ENCODE peak calls at places on chromosomes 16 and 17, in four cellular contexts. A is HepG2, X is H1, M is NT2/D1. K is an unnamed sample.

GRCh38 chr16:89033796-89034572 is 57.0 kb upstream of the CBFA2T3 start:
- DNase-seq in A (no peak), X (no peak), M (no peak), K (no peak)

GRCh38 chr16:3087836-3088235 is 11.3 kb downstream of the ZSCAN10 start:
- DNase-seq in A (no peak), X (no peak), M (no peak), K (no peak)

GRCh38 chr17:51961689-51962088 is 196.8 kb downstream of the CA10 start:
- DNase-seq in A (no peak), X (no peak), M (no peak), K (no peak)

GRCh38 chr17:52106070-52106469 is 52.4 kb downstream of the CA10 start:
- DNase-seq in A (no peak), X (no peak), M (no peak), K (no peak)

GRCh38 chr17:48597775-48598631 is 4.4 kb upstream of the HOXB5 start:
- DNase-seq in A (no peak), X (no peak), M (no peak), K (peak)

GRCh38 chr17:42111901-42112551 is 488 bp downstream of the DHX58 start:
- DNase-seq in A (no peak), X (no peak), M (no peak), K (no peak)

GRCh38 chr17:1635675-1636465 is 7.2 kb upstream of the SLC43A2 start:
- DNase-seq in A (no peak), X (no peak), M (no peak), K (no peak)

GRCh38 chr17:57601328-57601727 is 143.8 kb downstream of the CCDC182 start:
- DNase-seq in A (no peak), X (no peak), M (no peak), K (no peak)

GRCh38 chr17:4004517-4005295 is 40.5 kb upstream of the ATP2A3 start:
- DNase-seq in A (peak), X (no peak), M (peak), K (peak)

GRCh38 chr16:66470556-66470955 is 43.5 kb downstream of the BEAN1 start:
- DNase-seq in A (no peak), X (no peak), M (no peak), K (no peak)

GRCh38 chr16:66516808-66517585 is 32.9 kb downstream of the TK2 start:
- DNase-seq in A (peak), X (peak), M (no peak), K (no peak)

GRCh38 chr17:80835816-80836657 is 155.6 kb upstream of the CHMP6 start:
- DNase-seq in A (no peak), X (no peak), M (no peak), K (no peak)

GRCh38 chr17:62892870-62893338 is 73.1 kb upstream of the TANC2 start:
- DNase-seq in A (peak), X (no peak), M (no peak), K (no peak)

GRCh38 chr16:85935957-85936760 is 37.2 kb downstream of the IRF8 start:
- DNase-seq in A (no peak), X (no peak), M (no peak), K (no peak)

GRCh38 chr17:50114849-50115357 is 15.1 kb downstream of the SAMD14 start:
- DNase-seq in A (peak), X (no peak), M (no peak), K (peak)

GRCh38 chr17:8492121-8492520 is 56.4 kb downstream of the NDEL1 start:
- DNase-seq in A (no peak), X (no peak), M (no peak), K (no peak)

GRCh38 chr16:19410435-19411153 is 7.1 kb upstream of the TMC5 start:
- DNase-seq in A (no peak), X (peak), M (peak), K (peak)

GRCh38 chr17:65438708-65439294 is 122.6 kb downstream of the AXIN2 start:
- DNase-seq in A (peak), X (no peak), M (no peak), K (no peak)

GRCh38 chr16:84517366-84517765 is 12.9 kb upstream of the MEAK7 start:
- DNase-seq in A (no peak), X (no peak), M (no peak), K (no peak)

GRCh38 chr17:1627987-1628855 is at the start of gene SLC43A2:
- DNase-seq in A (peak), X (no peak), M (peak), K (peak)

GRCh38 chr17:8104911-8105310 is 13.4 kb downstream of the ALOXE3 start:
- DNase-seq in A (no peak), X (no peak), M (no peak), K (no peak)

GRCh38 chr16:13873835-13874438 is 46.0 kb upstream of the ERCC4 start:
- DNase-seq in A (peak), X (no peak), M (peak), K (peak)

GRCh38 chr17:28471127-28471453 is 2.4 kb upstream of the SLC13A2 start:
- DNase-seq in A (no peak), X (no peak), M (no peak), K (no peak)

GRCh38 chr17:80254396-80255241 is 6.0 kb upstream of the RNF213 start:
- DNase-seq in A (peak), X (no peak), M (no peak), K (no peak)

GRCh38 chr17:77618173-77618572 is 340.3 kb upstream of the TNRC6C start:
- DNase-seq in A (no peak), X (no peak), M (no peak), K (no peak)

GRCh38 chr17:55402374-55402773 is 19.3 kb downstream of the MMD start:
- DNase-seq in A (no peak), X (no peak), M (no peak), K (no peak)

GRCh38 chr16:51408357-51408756 is 257.3 kb upstream of the SALL1 start:
- DNase-seq in A (peak), X (no peak), M (no peak), K (no peak)

GRCh38 chr17:47012457-47012856 is 33.4 kb upstream of the RPRML start:
- DNase-seq in A (no peak), X (no peak), M (no peak), K (no peak)

GRCh38 chr17:54172096-54172495 is 349.4 kb downstream of the KIF2B start:
- DNase-seq in A (no peak), X (no peak), M (no peak), K (no peak)

GRCh38 chr16:75433732-75434413 is 570 bp upstream of the CFDP1 start:
- DNase-seq in A (peak), X (peak), M (peak), K (peak)

GRCh38 chr16:23510154-23510914 is at the start of gene GGA2:
- DNase-seq in A (peak), X (no peak), M (peak), K (peak)

GRCh38 chr16:29962344-29962994 is 590 bp downstream of the TMEM219 start:
- DNase-seq in A (peak), X (no peak), M (no peak), K (no peak)

GRCh38 chr16:85554114-85554790 is 58.9 kb upstream of the GSE1 start:
- DNase-seq in A (peak), X (no peak), M (no peak), K (peak)

GRCh38 chr16:86854895-86855294 is 276.5 kb downstream of the FOXL1 start:
- DNase-seq in A (no peak), X (no peak), M (no peak), K (no peak)

GRCh38 chr16:81366316-81366932 is 51.7 kb downstream of the GAN start:
- DNase-seq in A (peak), X (no peak), M (peak), K (peak)
- TF ChIP-seq SUZ12 in A (no peak), X (no peak), M (no peak), K (no peak)

GRCh38 chr17:79163071-79163470 is 88.4 kb downstream of the ENGASE start:
- DNase-seq in A (no peak), X (no peak), M (no peak), K (no peak)
- TF ChIP-seq SUZ12 in A (no peak), X (no peak), M (no peak), K (no peak)

GRCh38 chr16:74078877-74079586 is 217.6 kb upstream of the PSMD7 start:
- DNase-seq in A (no peak), X (no peak), M (no peak), K (no peak)

GRCh38 chr16:74075393-74075792 is 221.2 kb upstream of the PSMD7 start:
- DNase-seq in A (no peak), X (no peak), M (no peak), K (no peak)

GRCh38 chr16:74076568-74076967 is 220.0 kb upstream of the PSMD7 start:
- DNase-seq in A (no peak), X (no peak), M (no peak), K (no peak)

GRCh38 chr16:74071996-74072559 is 224.5 kb upstream of the PSMD7 start:
- DNase-seq in A (no peak), X (no peak), M (no peak), K (no peak)

GRCh38 chr16:74073471-74073870 is 223.1 kb upstream of the PSMD7 start:
- DNase-seq in A (no peak), X (no peak), M (no peak), K (no peak)
- TF ChIP-seq SUZ12 in A (no peak), X (no peak), M (no peak), K (no peak)

DNA sequence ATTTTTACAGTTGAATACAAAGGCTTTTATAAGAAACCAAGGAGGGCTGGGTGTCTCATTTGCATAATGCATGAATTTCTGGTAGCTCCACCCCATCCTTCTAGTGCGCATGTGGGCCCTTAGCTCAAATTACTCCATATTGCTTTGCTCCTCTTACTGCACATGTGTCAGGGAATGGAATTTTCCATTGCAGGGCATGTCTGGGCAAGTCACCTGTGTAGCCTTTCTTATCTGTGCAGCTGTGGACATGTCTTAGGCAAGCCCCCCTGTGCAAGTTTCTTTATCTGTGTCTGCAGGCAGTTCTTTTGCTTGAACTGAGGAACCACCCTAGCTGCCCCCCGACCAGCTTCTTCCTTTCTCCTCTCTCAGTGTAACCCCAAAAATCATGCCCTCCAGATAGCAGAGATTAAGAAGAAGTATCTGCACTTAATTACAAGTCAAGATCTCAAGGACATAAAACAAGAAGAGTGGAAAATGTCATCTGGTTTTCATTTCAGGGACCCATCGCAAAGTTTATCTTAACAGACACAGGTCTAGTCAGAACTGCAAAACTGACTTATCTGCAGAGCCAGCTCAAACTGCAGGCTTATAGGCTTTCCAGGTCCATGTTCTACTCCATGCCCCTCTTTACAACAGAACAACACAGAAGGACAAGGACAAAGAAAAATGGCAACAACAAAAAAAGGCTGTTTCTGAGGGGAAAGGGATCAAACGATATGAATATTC is 137.9 kb upstream of the HS3ST4 start:
- DNase-seq in A (no peak), X (no peak), M (no peak), K (no peak)
- TF ChIP-seq SUZ12 in A (no peak), X (no peak), M (no peak), K (no peak)

GRCh38 chr16:57412584-57412983 is 8.0 kb downstream of the CCL17 start:
- DNase-seq in A (no peak), X (no peak), M (no peak), K (no peak)
- TF ChIP-seq SUZ12 in A (no peak), X (no peak), M (no peak), K (no peak)

GRCh38 chr17:19244796-19245195 is 7.6 kb downstream of the EPN2 start:
- DNase-seq in A (no peak), X (no peak), M (no peak), K (no peak)
- TF ChIP-seq SUZ12 in A (no peak), X (no peak), M (no peak), K (no peak)

GRCh38 chr16:22235839-22236745 is 30.0 kb downstream of the EEF2K start:
- DNase-seq in A (no peak), X (no peak), M (no peak), K (no peak)
- TF ChIP-seq SUZ12 in A (no peak), X (no peak), M (no peak), K (no peak)

GRCh38 chr16:15464401-15465186 is 30.2 kb downstream of the BMERB1 start:
- DNase-seq in A (no peak), X (no peak), M (no peak), K (no peak)

GRCh38 chr16:15457958-15458357 is 23.6 kb downstream of the BMERB1 start:
- DNase-seq in A (no peak), X (no peak), M (no peak), K (no peak)

GRCh38 chr16:15461376-15461775 is 27.0 kb downstream of the BMERB1 start:
- DNase-seq in A (no peak), X (no peak), M (no peak), K (no peak)

GRCh38 chr16:15457390-15457789 is 23.0 kb downstream of the BMERB1 start:
- DNase-seq in A (no peak), X (no peak), M (no peak), K (no peak)

DNA sequence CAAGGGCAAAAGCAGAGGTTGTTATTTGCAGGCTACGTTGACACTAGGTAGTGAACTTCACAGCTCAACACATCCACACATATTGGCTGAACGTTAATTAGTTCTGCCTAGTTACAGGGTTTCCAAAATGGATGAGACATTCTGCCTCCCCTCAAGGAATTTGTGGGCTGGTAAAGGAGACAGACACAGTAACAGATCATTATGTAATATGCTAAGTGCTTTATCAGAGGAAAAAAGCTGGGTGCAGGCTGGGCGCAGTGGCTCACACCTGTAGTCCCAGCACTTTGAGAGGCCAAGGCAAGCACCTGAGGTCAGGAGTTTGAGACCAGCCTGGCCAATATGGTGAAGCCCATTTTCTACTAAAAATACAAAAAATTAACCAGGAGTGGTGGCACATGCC is 26.2 kb downstream of the BMERB1 start:
- DNase-seq in A (no peak), X (no peak), M (no peak), K (no peak)
- TF ChIP-seq SUZ12 in A (no peak), X (no peak), M (no peak), K (no peak)

DNA sequence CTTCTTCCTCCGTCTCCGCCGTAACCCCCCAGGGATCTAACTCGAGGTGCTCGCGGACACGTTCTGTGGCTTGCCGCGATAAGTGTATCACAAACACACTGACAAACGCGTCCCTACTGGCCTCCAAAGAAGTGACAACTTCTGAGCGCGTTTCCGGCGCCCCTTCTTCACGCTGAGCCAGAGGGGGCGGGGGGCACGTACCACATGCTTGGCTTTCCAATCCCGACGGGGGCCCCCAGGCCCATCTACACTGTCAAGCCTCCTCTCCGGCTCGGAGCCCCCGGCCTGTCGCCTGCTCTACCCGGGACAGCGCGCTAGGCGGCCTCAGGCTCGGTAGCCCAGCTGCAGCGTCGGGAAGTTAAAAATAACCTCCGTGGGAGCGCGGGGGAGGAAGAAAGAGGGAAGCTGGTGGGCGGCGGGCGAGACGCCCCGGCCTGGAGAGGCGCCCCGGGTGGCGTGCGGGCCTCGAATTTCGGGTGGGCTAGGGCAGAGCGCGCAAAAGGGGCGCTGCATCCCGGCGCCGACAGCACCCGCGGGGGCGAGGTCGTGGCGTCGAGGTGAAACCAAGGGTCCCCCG is 676 bp upstream of the SPHK1 start:
- DNase-seq in A (peak), X (no peak), M (no peak), K (peak)
- TF ChIP-seq SUZ12 in A (no peak), X (peak), M (no peak), K (no peak)

K was measured in HEK293T.